ENCODE peak calls at places on chromosome 2, in six cellular contexts. W is Calu3, R is HCT116, Q is uterus, D is tibial nerve, E is cardiac fibroblast. T is an unnamed sample.

GRCh38 chr2:195331124-195331523 is 325.9 kb upstream of the SLC39A10 start:
- DNase-seq in W (no peak), R (no peak), Q (no peak), D (no peak), E (no peak), T (no peak)

GRCh38 chr2:172639823-172640222 is 83.9 kb downstream of the PDK1 start:
- DNase-seq in W (no peak), R (no peak), Q (no peak), D (no peak), E (peak), T (peak)

GRCh38 chr2:195406886-195407603 is 250.0 kb upstream of the SLC39A10 start:
- DNase-seq in W (no peak), R (no peak), Q (no peak), D (no peak), E (no peak), T (no peak)

GRCh38 chr2:96260404-96261260 is 5.2 kb downstream of the TMEM127 start:
- DNase-seq in W (peak), R (peak), Q (peak), D (no peak), E (peak), T (peak)

GRCh38 chr2:204315236-204315662 is 230.0 kb upstream of the PARD3B start:
- DNase-seq in W (no peak), R (no peak), Q (no peak), D (no peak), E (no peak), T (peak)

GRCh38 chr2:49753344-49753930 is 599.1 kb upstream of the FSHR start:
- DNase-seq in W (no peak), R (no peak), Q (no peak), D (no peak), E (peak), T (peak)

GRCh38 chr2:10449838-10450691 is 1.9 kb upstream of the ODC1 start:
- DNase-seq in W (peak), R (no peak), Q (no peak), D (no peak), E (peak), T (peak)

GRCh38 chr2:45435316-45435715 is 175.8 kb downstream of the SRBD1 start:
- DNase-seq in W (no peak), R (no peak), Q (no peak), D (no peak), E (peak), T (peak)

GRCh38 chr2:29742641-29743040 is 178.7 kb downstream of the ALK start:
- DNase-seq in W (no peak), R (no peak), Q (no peak), D (no peak), E (no peak), T (no peak)

GRCh38 chr2:208224802-208225201 is 30.1 kb downstream of the IDH1 start:
- DNase-seq in W (peak), R (no peak), Q (no peak), D (no peak), E (no peak), T (no peak)

GRCh38 chr2:53028259-53028658 is 739.3 kb upstream of the CHAC2 start:
- DNase-seq in W (no peak), R (no peak), Q (no peak), D (no peak), E (peak), T (peak)

GRCh38 chr2:53033416-53033815 is 734.2 kb upstream of the CHAC2 start:
- DNase-seq in W (no peak), R (no peak), Q (no peak), D (no peak), E (peak), T (peak)

DNA sequence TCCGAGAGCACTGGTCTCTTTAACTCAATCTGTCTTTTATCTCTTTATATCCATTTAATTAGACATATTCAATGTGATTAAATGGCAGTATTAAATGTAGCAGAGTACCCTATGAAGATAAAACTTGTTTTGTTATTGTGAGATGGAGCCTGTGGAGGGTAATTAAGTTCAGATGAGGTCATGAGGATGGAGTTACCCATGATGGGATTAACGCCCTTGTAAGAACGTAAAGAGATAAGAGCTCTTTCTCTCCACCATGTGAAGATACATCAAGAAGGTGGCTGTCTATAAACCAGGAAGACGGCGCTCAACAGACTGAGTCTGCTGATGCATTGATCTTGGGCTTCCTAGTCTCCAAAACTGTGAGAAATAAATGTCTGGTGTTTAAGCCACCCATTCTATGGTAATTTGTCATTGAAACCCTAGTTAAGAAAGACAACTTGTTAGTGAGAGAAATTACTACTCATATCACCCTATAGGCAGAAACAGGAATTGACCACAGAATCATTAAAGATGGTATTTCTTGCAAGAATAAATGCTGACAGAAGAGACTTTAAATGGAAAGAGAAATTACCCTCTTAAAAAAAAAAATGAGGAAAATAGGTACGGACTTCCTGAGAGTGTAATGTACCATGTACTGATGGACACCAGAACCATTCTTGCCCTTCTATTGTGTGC is 738.7 kb upstream of the CHAC2 start:
- DNase-seq in W (no peak), R (no peak), Q (no peak), D (no peak), E (no peak), T (no peak)
- TF ChIP-seq CTCF in W (no peak), R (no peak), Q (no peak), D (no peak), E (no peak), T (no peak)

GRCh38 chr2:26317377-26318105 is 28.4 kb upstream of the SELENOI start:
- DNase-seq in W (no peak), R (no peak), Q (no peak), D (no peak), E (no peak), T (no peak)

GRCh38 chr2:26314243-26314642 is 31.7 kb upstream of the SELENOI start:
- DNase-seq in W (no peak), R (no peak), Q (no peak), D (no peak), E (no peak), T (no peak)

GRCh38 chr2:26316845-26317244 is 29.1 kb upstream of the SELENOI start:
- DNase-seq in W (no peak), R (no peak), Q (no peak), D (no peak), E (no peak), T (no peak)

GRCh38 chr2:26313446-26313845 is 32.5 kb upstream of the SELENOI start:
- DNase-seq in W (no peak), R (no peak), Q (no peak), D (no peak), E (no peak), T (no peak)

GRCh38 chr2:26316041-26316440 is 29.9 kb upstream of the SELENOI start:
- DNase-seq in W (peak), R (peak), Q (no peak), D (no peak), E (no peak), T (no peak)
- TF ChIP-seq CTCF in W (peak), R (peak), Q (no peak), D (no peak), E (peak), T (peak)

GRCh38 chr2:225020157-225020864 is 22.0 kb downstream of the DOCK10 start:
- DNase-seq in W (no peak), R (no peak), Q (no peak), D (no peak), E (no peak), T (no peak)

GRCh38 chr2:225017098-225017685 is 25.1 kb downstream of the DOCK10 start:
- DNase-seq in W (no peak), R (no peak), Q (no peak), D (no peak), E (no peak), T (no peak)

GRCh38 chr2:225019100-225019499 is 23.2 kb downstream of the DOCK10 start:
- DNase-seq in W (no peak), R (no peak), Q (no peak), D (no peak), E (no peak), T (no peak)

GRCh38 chr2:225013432-225014048 is 28.7 kb downstream of the DOCK10 start:
- DNase-seq in W (no peak), R (no peak), Q (no peak), D (no peak), E (peak), T (peak)

GRCh38 chr2:225017713-225018112 is 24.6 kb downstream of the DOCK10 start:
- DNase-seq in W (no peak), R (no peak), Q (no peak), D (no peak), E (no peak), T (no peak)
- TF ChIP-seq CTCF in W (no peak), R (no peak), Q (no peak), D (no peak), E (no peak), T (no peak)

GRCh38 chr2:130372055-130372832 is 16.4 kb downstream of the PTPN18 start:
- DNase-seq in W (peak), R (peak), Q (peak), D (peak), E (peak), T (peak)
- TF ChIP-seq CTCF in W (peak), R (peak), Q (peak), D (peak), E (peak), T (peak)

GRCh38 chr2:26652361-26653041 is 11.3 kb upstream of the CIB4 start:
- DNase-seq in W (no peak), R (no peak), Q (peak), D (no peak), E (peak), T (peak)
- TF ChIP-seq CTCF in W (no peak), R (no peak), Q (no peak), D (no peak), E (no peak), T (no peak)

GRCh38 chr2:1854747-1855146 is 110.4 kb upstream of the PXDN start:
- DNase-seq in W (no peak), R (no peak), Q (no peak), D (no peak), E (peak), T (peak)
- TF ChIP-seq CTCF in W (no peak), R (no peak), Q (peak), D (peak), E (peak), T (peak)

GRCh38 chr2:128304330-128304714 is 14.3 kb downstream of the HS6ST1 start:
- DNase-seq in W (no peak), R (no peak), Q (no peak), D (no peak), E (no peak), T (no peak)

GRCh38 chr2:128306081-128306930 is 12.4 kb downstream of the HS6ST1 start:
- DNase-seq in W (no peak), R (no peak), Q (peak), D (peak), E (peak), T (peak)

GRCh38 chr2:128305555-128306080 is 13.1 kb downstream of the HS6ST1 start:
- DNase-seq in W (no peak), R (no peak), Q (no peak), D (no peak), E (no peak), T (peak)

GRCh38 chr2:128303911-128304310 is 14.8 kb downstream of the HS6ST1 start:
- DNase-seq in W (no peak), R (no peak), Q (no peak), D (no peak), E (no peak), T (no peak)

DNA sequence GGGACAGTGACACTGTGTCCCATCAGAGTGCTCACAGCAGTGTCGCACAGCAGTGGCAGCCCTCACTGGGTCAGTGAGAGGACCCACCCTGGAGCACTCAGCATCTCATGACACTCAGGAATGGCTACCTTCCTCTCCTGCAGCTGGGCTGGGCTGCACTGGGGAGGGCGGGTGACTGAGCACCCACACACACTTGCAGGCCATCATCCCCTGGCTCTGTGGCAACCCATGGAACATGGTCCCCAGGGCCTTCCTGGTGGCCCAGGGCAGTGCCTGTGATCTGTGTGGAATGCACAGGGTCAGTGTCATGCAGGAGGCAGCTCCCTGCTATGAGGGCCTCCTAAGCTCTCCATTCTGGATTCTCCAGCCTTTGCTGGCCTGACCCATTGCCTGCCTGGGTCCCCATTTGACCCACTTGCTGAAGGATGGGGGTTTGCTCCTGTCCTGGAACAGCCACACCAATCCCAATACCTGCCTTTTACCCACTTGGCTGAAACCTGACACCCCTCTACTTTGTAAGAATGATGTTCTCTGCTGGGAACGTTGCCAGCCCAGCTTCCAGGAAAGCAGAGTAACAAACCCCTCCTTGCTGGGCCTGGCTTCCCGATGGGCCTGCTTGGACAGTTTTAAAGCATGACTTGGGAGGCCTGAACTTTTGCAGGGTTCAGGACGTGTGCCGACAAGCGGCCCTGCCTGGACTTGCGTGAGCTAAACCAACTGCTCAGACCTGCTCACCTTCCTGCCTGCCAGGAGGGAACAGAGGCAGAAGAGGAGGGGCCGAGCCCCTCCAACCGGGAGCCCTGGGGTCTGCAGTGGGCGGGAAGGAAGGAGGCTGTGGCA is 13.7 kb downstream of the HS6ST1 start:
- DNase-seq in W (peak), R (peak), Q (peak), D (peak), E (peak), T (peak)
- TF ChIP-seq CTCF in W (no peak), R (no peak), Q (no peak), D (no peak), E (no peak), T (no peak)

GRCh38 chr2:143161982-143162837 is 33.0 kb downstream of the ARHGAP15 start:
- DNase-seq in W (peak), R (peak), Q (no peak), D (no peak), E (peak), T (peak)
- TF ChIP-seq CTCF in W (peak), R (peak), Q (peak), D (peak), E (peak), T (peak)

DNA sequence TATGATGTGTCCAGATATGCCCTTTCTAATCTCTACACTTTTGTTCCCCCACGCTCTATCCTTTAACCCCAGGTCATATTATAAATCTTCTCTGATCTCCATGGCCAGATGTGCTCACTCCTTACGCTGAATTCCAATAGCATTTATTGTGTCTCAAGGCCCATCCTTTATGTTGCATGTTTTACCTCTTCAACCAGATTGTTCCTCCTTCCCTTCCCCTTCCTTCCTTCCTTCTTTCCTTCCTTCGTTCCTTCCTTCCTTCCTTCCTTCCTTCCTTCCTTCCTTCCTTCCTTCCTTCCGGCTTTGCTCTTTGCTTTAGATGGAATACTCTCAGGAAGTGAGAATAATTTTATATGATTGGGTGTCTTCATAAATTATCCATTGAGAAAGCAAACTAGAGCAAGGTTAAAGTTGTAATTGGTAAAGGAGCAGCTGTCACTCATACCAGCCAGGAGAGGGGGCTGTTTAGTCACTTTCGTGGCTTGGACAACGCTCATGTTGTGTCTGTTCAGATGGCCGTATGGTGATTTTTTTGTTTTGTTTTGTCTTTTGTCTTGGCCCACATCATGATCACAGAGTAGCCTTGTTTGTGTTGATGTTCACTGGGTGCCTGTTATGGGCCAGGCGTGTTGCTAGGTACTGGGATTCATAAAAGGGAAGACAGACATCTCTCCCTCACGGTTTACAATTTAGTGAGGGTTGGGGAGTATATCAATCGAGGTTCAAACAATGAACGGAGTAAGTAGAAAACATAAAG is 68.0 kb downstream of the DAW1 start:
- DNase-seq in W (peak), R (peak), Q (no peak), D (no peak), E (peak), T (peak)
- TF ChIP-seq CTCF in W (peak), R (peak), Q (no peak), D (no peak), E (peak), T (peak)

T was measured in fibroblast of pulmonary artery.